ENCODE peak calls at places on chromosomes 2 and 18, in five cellular contexts. H is hepatocyte, Y is MM.1S, A is GM23338, M is HCT116. F is an unnamed sample.

GRCh38 chr2:119704670-119705120 is 25.7 kb downstream of the TMEM177 start:
- DNase-seq in H (no peak), M (no peak), Y (no peak), A (no peak), F (no peak)

GRCh38 chr2:1742300-1742679 is 2.0 kb downstream of the PXDN start:
- DNase-seq in Y (no peak), M (no peak), A (no peak), H (no peak), F (no peak)

GRCh38 chr2:238906254-238906935 is 58.5 kb downstream of the TWIST2 start:
- DNase-seq in Y (no peak), A (no peak), M (no peak), H (no peak), F (no peak)

GRCh38 chr2:86107031-86107430 is 996 bp downstream of the PTCD3 start:
- DNase-seq in Y (peak), M (no peak), H (no peak), A (no peak), F (peak)

GRCh38 chr2:114119846-114120348 is 230.0 kb downstream of the ACTR3 start:
- DNase-seq in Y (no peak), M (no peak), A (no peak), H (no peak), F (no peak)

GRCh38 chr18:35469696-35470095 is 28.1 kb downstream of the INO80C start:
- DNase-seq in Y (no peak), M (no peak), H (no peak), A (no peak), F (no peak)

GRCh38 chr2:6492573-6492972 is 373.1 kb downstream of the CMPK2 start:
- DNase-seq in Y (no peak), M (no peak), H (no peak), A (no peak), F (no peak)

GRCh38 chr2:75500633-75501032 is 60.1 kb downstream of the EVA1A start:
- DNase-seq in M (no peak), A (no peak), Y (no peak), H (no peak), F (no peak)

GRCh38 chr2:74186038-74186437 is 7.4 kb upstream of the MOB1A start:
- DNase-seq in A (no peak), Y (peak), M (no peak), H (no peak), F (peak)

GRCh38 chr2:138531913-138532312 is 30.3 kb downstream of the SPOPL start:
- DNase-seq in M (no peak), Y (no peak), H (peak), A (peak), F (no peak)

GRCh38 chr2:6233932-6234331 is 541.7 kb downstream of the SOX11 start:
- DNase-seq in Y (no peak), H (no peak), M (no peak), A (no peak), F (no peak)

GRCh38 chr2:38207168-38207567 is 131.2 kb upstream of the CYP1B1 start:
- DNase-seq in M (no peak), Y (no peak), H (no peak), A (no peak), F (no peak)

GRCh38 chr18:48129621-48130082 is 199.2 kb upstream of the SMAD2 start:
- DNase-seq in A (peak), Y (no peak), H (no peak), M (no peak), F (no peak)

GRCh38 chr2:66966631-66967030 is 430.5 kb upstream of the ETAA1 start:
- DNase-seq in A (no peak), Y (no peak), M (no peak), H (no peak), F (no peak)

GRCh38 chr2:85400023-85400422 is 10.1 kb downstream of the CAPG start:
- DNase-seq in Y (no peak), H (no peak), M (no peak), A (no peak), F (no peak)

GRCh38 chr18:65968605-65969004 is 217.8 kb downstream of the CDH7 start:
- DNase-seq in M (no peak), Y (no peak), A (peak), H (peak), F (no peak)
- TF ChIP-seq CTCF in M (no peak), Y (no peak), A (peak), H (peak), F (no peak)

DNA sequence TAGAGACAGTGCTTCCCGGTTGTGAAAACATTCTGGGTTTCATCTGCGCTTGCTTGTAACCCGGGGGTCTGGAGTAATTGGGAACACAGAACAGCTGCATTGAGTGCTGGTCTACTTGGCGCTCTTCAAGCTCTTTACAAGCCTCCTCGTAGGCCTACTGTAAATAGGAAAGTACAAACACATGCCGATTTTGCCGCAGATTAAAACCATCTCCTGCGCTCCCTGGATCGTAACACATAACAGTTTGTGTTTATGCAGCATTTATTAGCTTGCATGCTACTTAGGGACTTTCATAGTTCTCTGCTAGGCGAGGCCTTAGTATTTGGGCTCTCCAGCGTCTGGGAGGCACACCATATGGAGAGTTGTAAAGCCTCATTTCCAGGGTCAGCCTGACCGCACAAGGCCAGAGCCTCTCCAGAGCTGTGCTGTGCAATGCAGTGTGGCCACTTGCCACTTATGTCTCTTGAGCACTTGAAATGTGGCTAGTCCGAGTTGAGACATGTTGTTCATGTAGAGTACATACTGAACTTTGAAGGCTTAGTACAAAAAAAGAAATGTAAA is 84.0 kb upstream of the HAAO start:
- DNase-seq in Y (no peak), A (no peak), H (peak), M (no peak), F (no peak)
- TF ChIP-seq EZH2phosphoT487 in Y (no peak), A (no peak), H (peak), M (no peak), F (no peak)

DNA sequence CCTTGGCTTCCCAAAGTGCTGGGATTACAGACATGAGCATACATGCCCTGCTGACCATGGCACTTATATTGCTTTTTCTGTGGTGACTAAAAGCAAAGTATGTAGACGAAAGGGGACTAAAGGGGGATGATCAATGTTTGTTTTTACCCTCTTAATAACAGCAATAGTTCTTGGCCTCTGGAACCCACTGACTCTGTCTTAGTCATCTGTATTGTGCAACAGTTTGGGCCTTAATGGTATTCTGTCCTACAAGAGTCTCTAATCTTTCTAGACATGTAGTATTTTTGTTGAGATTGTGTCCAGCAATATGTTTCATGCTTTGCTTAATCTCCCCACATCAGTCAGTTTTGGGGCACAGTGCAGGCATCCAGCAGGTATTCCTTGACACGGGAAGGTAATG is 359.9 kb upstream of the FANCL start:
- DNase-seq in H (no peak), Y (no peak), A (no peak), M (no peak), F (no peak)
- TF ChIP-seq CTCF in H (no peak), Y (no peak), A (no peak), M (no peak), F (no peak)

GRCh38 chr2:237694423-237695194 is 67.2 kb downstream of the LRRFIP1 start:
- DNase-seq in M (no peak), Y (peak), A (no peak), H (no peak), F (peak)
- TF ChIP-seq EZH2phosphoT487 in M (no peak), Y (no peak), A (no peak), H (no peak), F (no peak)

GRCh38 chr2:31079665-31080064 is 58.6 kb downstream of the GALNT14 start:
- DNase-seq in Y (no peak), H (no peak), A (peak), M (no peak), F (no peak)
- TF ChIP-seq CTCF in Y (no peak), H (peak), A (peak), M (no peak), F (peak)

GRCh38 chr18:63207154-63207790 is 112.3 kb downstream of the BCL2 start:
- DNase-seq in H (no peak), Y (no peak), M (no peak), A (no peak), F (peak)
- TF ChIP-seq EZH2phosphoT487 in H (no peak), Y (no peak), M (no peak), A (no peak), F (no peak)

GRCh38 chr2:9416267-9416961 is 6.9 kb downstream of the ITGB1BP1 start:
- DNase-seq in A (no peak), Y (no peak), M (no peak), H (no peak), F (no peak)

GRCh38 chr2:9415770-9416169 is 7.6 kb downstream of the ITGB1BP1 start:
- DNase-seq in M (no peak), Y (no peak), H (no peak), A (no peak), F (no peak)

GRCh38 chr2:9418746-9419145 is 4.6 kb downstream of the ITGB1BP1 start:
- DNase-seq in A (no peak), M (no peak), H (no peak), Y (no peak), F (no peak)

GRCh38 chr2:9417725-9418124 is 5.6 kb downstream of the ITGB1BP1 start:
- DNase-seq in A (no peak), M (no peak), H (no peak), Y (no peak), F (no peak)

DNA sequence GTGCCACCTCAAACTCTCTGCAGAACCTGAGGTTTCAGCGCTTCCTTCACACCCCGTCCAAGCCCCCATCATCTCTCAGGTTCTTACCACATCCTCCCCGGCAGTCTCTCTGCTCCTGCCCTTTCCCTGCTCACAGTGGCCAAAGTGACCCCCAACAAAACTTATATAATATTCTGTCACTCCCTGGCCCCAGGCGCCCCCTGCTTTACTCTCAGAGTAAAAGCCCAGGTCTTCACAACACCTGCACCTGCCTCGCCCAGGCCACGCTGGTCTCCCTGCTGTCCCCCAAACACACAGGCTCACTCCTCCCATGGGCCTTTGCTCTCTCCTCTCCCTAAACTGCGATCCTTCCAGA is 6.4 kb downstream of the ITGB1BP1 start:
- DNase-seq in H (no peak), Y (no peak), M (no peak), A (peak), F (no peak)
- TF ChIP-seq CTCF in H (no peak), Y (no peak), M (no peak), A (peak), F (no peak)

DNA sequence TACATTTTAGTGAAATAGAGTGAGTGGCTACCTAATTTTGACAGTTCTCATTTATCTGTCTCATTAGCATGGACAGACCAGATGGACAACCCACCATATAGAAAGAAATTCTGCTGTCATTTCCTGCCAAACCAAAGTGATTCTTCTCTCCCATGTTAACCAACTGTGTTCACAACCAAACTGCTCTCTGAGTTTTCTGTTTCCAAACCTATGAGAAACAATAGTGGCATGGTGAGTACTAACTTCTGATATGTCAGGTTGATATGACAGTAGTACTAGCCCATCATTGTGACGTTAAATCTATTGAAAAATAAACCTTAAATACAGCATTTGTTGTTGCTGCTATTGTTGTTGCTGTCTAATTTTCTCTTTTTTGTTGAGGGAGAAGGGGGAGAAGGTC is 72.7 kb downstream of the IKZF2 start:
- DNase-seq in H (no peak), Y (no peak), M (no peak), A (no peak), F (no peak)
- TF ChIP-seq EZH2phosphoT487 in H (no peak), Y (no peak), M (no peak), A (no peak), F (no peak)

GRCh38 chr2:121095257-121096080 is 189.5 kb downstream of the TFCP2L1 start:
- DNase-seq in A (peak), Y (peak), H (peak), M (peak), F (no peak)
- TF ChIP-seq CTCF in A (peak), Y (peak), H (peak), M (peak), F (peak)

F was measured in OCI-LY7.